ENCODE peak calls at places on chromosomes 11 and 22, in eight cellular contexts. H, V, S, U, Y, K, A and M are unnamed samples.

GRCh38 chr22:45304971-45305370 is 4.8 kb upstream of the FAM118A start:
- DNase-seq in V (no peak), S (no peak), Y (no peak), U (no peak), H (no peak), A (no peak), K (no peak), M (no peak)

GRCh38 chr11:115279831-115280761 is 224.1 kb downstream of the CADM1 start:
- DNase-seq in V (no peak), S (no peak), Y (no peak), K (no peak), A (no peak), U (no peak), H (no peak), M (no peak)

GRCh38 chr22:22168941-22169867 is 75.4 kb upstream of the VPREB1 start:
- DNase-seq in K (no peak), U (no peak), A (no peak), V (no peak), Y (no peak), S (no peak), H (no peak), M (no peak)

GRCh38 chr22:49294656-49295464 is 532.8 kb downstream of the BRD1 start:
- DNase-seq in K (no peak), S (no peak), V (no peak), U (no peak), H (no peak), Y (no peak), A (no peak), M (no peak)

GRCh38 chr11:11366793-11367192 is 13.7 kb upstream of the CSNK2A3 start:
- DNase-seq in U (no peak), S (no peak), H (no peak), V (no peak), Y (no peak), K (no peak), A (no peak), M (no peak)

GRCh38 chr22:35590634-35591295 is 26.4 kb downstream of the MB start:
- DNase-seq in S (no peak), Y (no peak), H (no peak), U (no peak), V (no peak), A (no peak), K (no peak), M (no peak)

GRCh38 chr22:26563022-26563421 is 26.9 kb downstream of the TPST2 start:
- DNase-seq in S (no peak), H (peak), A (no peak), K (no peak), V (no peak), U (no peak), Y (peak), M (no peak)

GRCh38 chr11:64787526-64788320 is 9.4 kb upstream of the SF1 start:
- DNase-seq in A (no peak), H (peak), V (no peak), K (peak), U (no peak), Y (peak), S (peak), M (no peak)

GRCh38 chr11:88709567-88709966 is 356.2 kb downstream of the GRM5 start:
- DNase-seq in U (no peak), K (no peak), A (peak), Y (no peak), H (no peak), S (no peak), V (no peak), M (no peak)

GRCh38 chr22:19789828-19790227 is 29.2 kb downstream of the TBX1 start:
- DNase-seq in A (no peak), K (no peak), Y (no peak), H (no peak), S (no peak), U (no peak), V (no peak), M (no peak)